ENCODE peak calls at places on chromosome 15, in eight cellular contexts. One of them, this sample, is unnamed.

GRCh38 chr15:64693134-64693533 is 82.3 kb downstream of the RBPMS2 start:
- DNase-seq in activated CD4-positive, alpha-beta T cell treated with anti-CD3 and anti-CD28 coated beads for 4 hours: no peak
- DNase-seq in neuronal stem cell: no peak
- DNase-seq in fibroblast of mammary gland: peak
- DNase-seq in fibroblast of lung: peak
- DNase-seq in type B pancreatic cell: no peak
- DNase-seq in NCI-H1105 treated with DMSO at 0.1 percent for 48 hours: no peak
- DNase-seq in stimulated activated CD8-positive, alpha-beta memory T cell treated with anti-CD3 and anti-CD28 coated beads, Interleukin-4, amount 100 ng/mL, for 48 hours: no peak
- DNase-seq in this sample: peak

GRCh38 chr15:88725305-88726220 is 77.7 kb upstream of the ACAN start:
- DNase-seq in activated CD4-positive, alpha-beta T cell treated with anti-CD3 and anti-CD28 coated beads for 4 hours: no peak
- DNase-seq in neuronal stem cell: no peak
- DNase-seq in fibroblast of mammary gland: no peak
- DNase-seq in fibroblast of lung: no peak
- DNase-seq in type B pancreatic cell: no peak
- DNase-seq in NCI-H1105 treated with DMSO at 0.1 percent for 48 hours: no peak
- DNase-seq in stimulated activated CD8-positive, alpha-beta memory T cell treated with anti-CD3 and anti-CD28 coated beads, Interleukin-4, amount 100 ng/mL, for 48 hours: no peak
- DNase-seq in this sample: no peak

GRCh38 chr15:65595960-65596359 is 15.0 kb downstream of the INTS14 start:
- DNase-seq in activated CD4-positive, alpha-beta T cell treated with anti-CD3 and anti-CD28 coated beads for 4 hours: peak
- DNase-seq in neuronal stem cell: no peak
- DNase-seq in fibroblast of mammary gland: peak
- DNase-seq in fibroblast of lung: no peak
- DNase-seq in type B pancreatic cell: no peak
- DNase-seq in NCI-H1105 treated with DMSO at 0.1 percent for 48 hours: peak
- DNase-seq in stimulated activated CD8-positive, alpha-beta memory T cell treated with anti-CD3 and anti-CD28 coated beads, Interleukin-4, amount 100 ng/mL, for 48 hours: no peak
- DNase-seq in this sample: no peak

GRCh38 chr15:34606545-34606944 is 23.1 kb upstream of the GOLGA8B start:
- DNase-seq in activated CD4-positive, alpha-beta T cell treated with anti-CD3 and anti-CD28 coated beads for 4 hours: no peak
- DNase-seq in neuronal stem cell: no peak
- DNase-seq in fibroblast of mammary gland: peak
- DNase-seq in fibroblast of lung: peak
- DNase-seq in type B pancreatic cell: no peak
- DNase-seq in NCI-H1105 treated with DMSO at 0.1 percent for 48 hours: no peak
- DNase-seq in stimulated activated CD8-positive, alpha-beta memory T cell treated with anti-CD3 and anti-CD28 coated beads, Interleukin-4, amount 100 ng/mL, for 48 hours: no peak
- DNase-seq in this sample: no peak

GRCh38 chr15:44194397-44195150 is 497 bp downstream of the FRMD5 start:
- DNase-seq in activated CD4-positive, alpha-beta T cell treated with anti-CD3 and anti-CD28 coated beads for 4 hours: peak
- DNase-seq in neuronal stem cell: peak
- DNase-seq in fibroblast of mammary gland: peak
- DNase-seq in fibroblast of lung: peak
- DNase-seq in type B pancreatic cell: peak
- DNase-seq in NCI-H1105 treated with DMSO at 0.1 percent for 48 hours: peak
- DNase-seq in stimulated activated CD8-positive, alpha-beta memory T cell treated with anti-CD3 and anti-CD28 coated beads, Interleukin-4, amount 100 ng/mL, for 48 hours: peak
- DNase-seq in this sample: peak

GRCh38 chr15:51076898-51077564 is 17.7 kb downstream of the TNFAIP8L3 start:
- DNase-seq in activated CD4-positive, alpha-beta T cell treated with anti-CD3 and anti-CD28 coated beads for 4 hours: no peak
- DNase-seq in neuronal stem cell: no peak
- DNase-seq in fibroblast of mammary gland: peak
- DNase-seq in fibroblast of lung: peak
- DNase-seq in type B pancreatic cell: no peak
- DNase-seq in NCI-H1105 treated with DMSO at 0.1 percent for 48 hours: no peak
- DNase-seq in stimulated activated CD8-positive, alpha-beta memory T cell treated with anti-CD3 and anti-CD28 coated beads, Interleukin-4, amount 100 ng/mL, for 48 hours: peak
- DNase-seq in this sample: no peak

GRCh38 chr15:73370151-73370550 is 1.4 kb upstream of the HCN4 start:
- DNase-seq in activated CD4-positive, alpha-beta T cell treated with anti-CD3 and anti-CD28 coated beads for 4 hours: no peak
- DNase-seq in neuronal stem cell: no peak
- DNase-seq in fibroblast of mammary gland: no peak
- DNase-seq in fibroblast of lung: no peak
- DNase-seq in type B pancreatic cell: no peak
- DNase-seq in NCI-H1105 treated with DMSO at 0.1 percent for 48 hours: no peak
- DNase-seq in stimulated activated CD8-positive, alpha-beta memory T cell treated with anti-CD3 and anti-CD28 coated beads, Interleukin-4, amount 100 ng/mL, for 48 hours: no peak
- DNase-seq in this sample: no peak

GRCh38 chr15:55846108-55846707 is 103.3 kb upstream of the PRTG start:
- DNase-seq in activated CD4-positive, alpha-beta T cell treated with anti-CD3 and anti-CD28 coated beads for 4 hours: peak
- DNase-seq in neuronal stem cell: peak
- DNase-seq in fibroblast of mammary gland: peak
- DNase-seq in fibroblast of lung: peak
- DNase-seq in type B pancreatic cell: no peak
- DNase-seq in NCI-H1105 treated with DMSO at 0.1 percent for 48 hours: peak
- DNase-seq in stimulated activated CD8-positive, alpha-beta memory T cell treated with anti-CD3 and anti-CD28 coated beads, Interleukin-4, amount 100 ng/mL, for 48 hours: peak
- DNase-seq in this sample: peak

GRCh38 chr15:25717116-25717755 is 145.9 kb downstream of the ATP10A start:
- DNase-seq in activated CD4-positive, alpha-beta T cell treated with anti-CD3 and anti-CD28 coated beads for 4 hours: no peak
- DNase-seq in neuronal stem cell: no peak
- DNase-seq in fibroblast of mammary gland: no peak
- DNase-seq in fibroblast of lung: peak
- DNase-seq in type B pancreatic cell: no peak
- DNase-seq in NCI-H1105 treated with DMSO at 0.1 percent for 48 hours: no peak
- DNase-seq in stimulated activated CD8-positive, alpha-beta memory T cell treated with anti-CD3 and anti-CD28 coated beads, Interleukin-4, amount 100 ng/mL, for 48 hours: no peak
- DNase-seq in this sample: no peak

GRCh38 chr15:69265347-69265955 is 33.3 kb upstream of the PAQR5 start:
- DNase-seq in activated CD4-positive, alpha-beta T cell treated with anti-CD3 and anti-CD28 coated beads for 4 hours: no peak
- DNase-seq in neuronal stem cell: no peak
- DNase-seq in fibroblast of mammary gland: peak
- DNase-seq in fibroblast of lung: peak
- DNase-seq in type B pancreatic cell: no peak
- DNase-seq in NCI-H1105 treated with DMSO at 0.1 percent for 48 hours: peak
- DNase-seq in stimulated activated CD8-positive, alpha-beta memory T cell treated with anti-CD3 and anti-CD28 coated beads, Interleukin-4, amount 100 ng/mL, for 48 hours: no peak
- DNase-seq in this sample: no peak

GRCh38 chr15:101641134-101641764 is 10.9 kb downstream of the TM2D3 start:
- DNase-seq in activated CD4-positive, alpha-beta T cell treated with anti-CD3 and anti-CD28 coated beads for 4 hours: peak
- DNase-seq in neuronal stem cell: peak
- DNase-seq in fibroblast of mammary gland: peak
- DNase-seq in fibroblast of lung: peak
- DNase-seq in type B pancreatic cell: peak
- DNase-seq in NCI-H1105 treated with DMSO at 0.1 percent for 48 hours: peak
- DNase-seq in stimulated activated CD8-positive, alpha-beta memory T cell treated with anti-CD3 and anti-CD28 coated beads, Interleukin-4, amount 100 ng/mL, for 48 hours: peak
- DNase-seq in this sample: peak

GRCh38 chr15:101597360-101597928 is 54.7 kb downstream of the TM2D3 start:
- DNase-seq in activated CD4-positive, alpha-beta T cell treated with anti-CD3 and anti-CD28 coated beads for 4 hours: no peak
- DNase-seq in neuronal stem cell: no peak
- DNase-seq in fibroblast of mammary gland: peak
- DNase-seq in fibroblast of lung: no peak
- DNase-seq in type B pancreatic cell: no peak
- DNase-seq in NCI-H1105 treated with DMSO at 0.1 percent for 48 hours: no peak
- DNase-seq in stimulated activated CD8-positive, alpha-beta memory T cell treated with anti-CD3 and anti-CD28 coated beads, Interleukin-4, amount 100 ng/mL, for 48 hours: no peak
- DNase-seq in this sample: no peak

GRCh38 chr15:78804391-78804792 is 6.9 kb downstream of the ADAMTS7 start:
- DNase-seq in activated CD4-positive, alpha-beta T cell treated with anti-CD3 and anti-CD28 coated beads for 4 hours: no peak
- DNase-seq in neuronal stem cell: no peak
- DNase-seq in fibroblast of mammary gland: no peak
- DNase-seq in fibroblast of lung: no peak
- DNase-seq in type B pancreatic cell: no peak
- DNase-seq in NCI-H1105 treated with DMSO at 0.1 percent for 48 hours: no peak
- DNase-seq in stimulated activated CD8-positive, alpha-beta memory T cell treated with anti-CD3 and anti-CD28 coated beads, Interleukin-4, amount 100 ng/mL, for 48 hours: no peak
- DNase-seq in this sample: no peak

GRCh38 chr15:83714888-83715287 is 61.0 kb downstream of the ADAMTSL3 start:
- DNase-seq in activated CD4-positive, alpha-beta T cell treated with anti-CD3 and anti-CD28 coated beads for 4 hours: no peak
- DNase-seq in neuronal stem cell: no peak
- DNase-seq in fibroblast of mammary gland: peak
- DNase-seq in fibroblast of lung: no peak
- DNase-seq in type B pancreatic cell: no peak
- DNase-seq in NCI-H1105 treated with DMSO at 0.1 percent for 48 hours: no peak
- DNase-seq in stimulated activated CD8-positive, alpha-beta memory T cell treated with anti-CD3 and anti-CD28 coated beads, Interleukin-4, amount 100 ng/mL, for 48 hours: no peak
- DNase-seq in this sample: no peak

GRCh38 chr15:20344601-20345400 is 196.8 kb downstream of the GOLGA6L6 start:
- DNase-seq in activated CD4-positive, alpha-beta T cell treated with anti-CD3 and anti-CD28 coated beads for 4 hours: no peak
- DNase-seq in neuronal stem cell: no peak
- DNase-seq in fibroblast of mammary gland: no peak
- DNase-seq in fibroblast of lung: no peak
- DNase-seq in type B pancreatic cell: peak
- DNase-seq in NCI-H1105 treated with DMSO at 0.1 percent for 48 hours: no peak
- DNase-seq in stimulated activated CD8-positive, alpha-beta memory T cell treated with anti-CD3 and anti-CD28 coated beads, Interleukin-4, amount 100 ng/mL, for 48 hours: no peak
- DNase-seq in this sample: no peak

GRCh38 chr15:27679621-27680521 is 419.2 kb downstream of the OCA2 start:
- DNase-seq in activated CD4-positive, alpha-beta T cell treated with anti-CD3 and anti-CD28 coated beads for 4 hours: no peak
- DNase-seq in neuronal stem cell: no peak
- DNase-seq in fibroblast of mammary gland: no peak
- DNase-seq in fibroblast of lung: peak
- DNase-seq in type B pancreatic cell: no peak
- DNase-seq in NCI-H1105 treated with DMSO at 0.1 percent for 48 hours: peak
- DNase-seq in stimulated activated CD8-positive, alpha-beta memory T cell treated with anti-CD3 and anti-CD28 coated beads, Interleukin-4, amount 100 ng/mL, for 48 hours: no peak
- DNase-seq in this sample: no peak

GRCh38 chr15:95227235-95227634 is 995.9 kb downstream of the MCTP2 start:
- DNase-seq in activated CD4-positive, alpha-beta T cell treated with anti-CD3 and anti-CD28 coated beads for 4 hours: no peak
- DNase-seq in neuronal stem cell: no peak
- DNase-seq in fibroblast of mammary gland: no peak
- DNase-seq in fibroblast of lung: no peak
- DNase-seq in type B pancreatic cell: no peak
- DNase-seq in NCI-H1105 treated with DMSO at 0.1 percent for 48 hours: no peak
- DNase-seq in stimulated activated CD8-positive, alpha-beta memory T cell treated with anti-CD3 and anti-CD28 coated beads, Interleukin-4, amount 100 ng/mL, for 48 hours: no peak
- DNase-seq in this sample: no peak

GRCh38 chr15:70025413-70026296 is 72.1 kb downstream of the TLE3 start:
- DNase-seq in activated CD4-positive, alpha-beta T cell treated with anti-CD3 and anti-CD28 coated beads for 4 hours: no peak
- DNase-seq in neuronal stem cell: no peak
- DNase-seq in fibroblast of mammary gland: no peak
- DNase-seq in fibroblast of lung: no peak
- DNase-seq in type B pancreatic cell: no peak
- DNase-seq in NCI-H1105 treated with DMSO at 0.1 percent for 48 hours: no peak
- DNase-seq in stimulated activated CD8-positive, alpha-beta memory T cell treated with anti-CD3 and anti-CD28 coated beads, Interleukin-4, amount 100 ng/mL, for 48 hours: no peak
- DNase-seq in this sample: no peak

GRCh38 chr15:74343127-74343796 is 24.2 kb downstream of the CYP11A1 start:
- DNase-seq in activated CD4-positive, alpha-beta T cell treated with anti-CD3 and anti-CD28 coated beads for 4 hours: no peak
- DNase-seq in neuronal stem cell: no peak
- DNase-seq in fibroblast of mammary gland: no peak
- DNase-seq in fibroblast of lung: no peak
- DNase-seq in type B pancreatic cell: no peak
- DNase-seq in NCI-H1105 treated with DMSO at 0.1 percent for 48 hours: no peak
- DNase-seq in stimulated activated CD8-positive, alpha-beta memory T cell treated with anti-CD3 and anti-CD28 coated beads, Interleukin-4, amount 100 ng/mL, for 48 hours: no peak
- DNase-seq in this sample: no peak

GRCh38 chr15:93247466-93248121 is 158.6 kb upstream of the RGMA start:
- DNase-seq in activated CD4-positive, alpha-beta T cell treated with anti-CD3 and anti-CD28 coated beads for 4 hours: no peak
- DNase-seq in neuronal stem cell: no peak
- DNase-seq in fibroblast of mammary gland: no peak
- DNase-seq in fibroblast of lung: no peak
- DNase-seq in type B pancreatic cell: no peak
- DNase-seq in NCI-H1105 treated with DMSO at 0.1 percent for 48 hours: no peak
- DNase-seq in stimulated activated CD8-positive, alpha-beta memory T cell treated with anti-CD3 and anti-CD28 coated beads, Interleukin-4, amount 100 ng/mL, for 48 hours: no peak
- DNase-seq in this sample: no peak

GRCh38 chr15:85554852-85555521 is 174.6 kb downstream of the AKAP13 start:
- DNase-seq in activated CD4-positive, alpha-beta T cell treated with anti-CD3 and anti-CD28 coated beads for 4 hours: no peak
- DNase-seq in neuronal stem cell: no peak
- DNase-seq in fibroblast of mammary gland: no peak
- DNase-seq in fibroblast of lung: no peak
- DNase-seq in type B pancreatic cell: no peak
- DNase-seq in NCI-H1105 treated with DMSO at 0.1 percent for 48 hours: no peak
- DNase-seq in stimulated activated CD8-positive, alpha-beta memory T cell treated with anti-CD3 and anti-CD28 coated beads, Interleukin-4, amount 100 ng/mL, for 48 hours: no peak
- DNase-seq in this sample: no peak

GRCh38 chr15:79160211-79160610 is 69.6 kb upstream of the RASGRF1 start:
- DNase-seq in activated CD4-positive, alpha-beta T cell treated with anti-CD3 and anti-CD28 coated beads for 4 hours: no peak
- DNase-seq in neuronal stem cell: no peak
- DNase-seq in fibroblast of mammary gland: peak
- DNase-seq in fibroblast of lung: no peak
- DNase-seq in type B pancreatic cell: no peak
- DNase-seq in NCI-H1105 treated with DMSO at 0.1 percent for 48 hours: no peak
- DNase-seq in stimulated activated CD8-positive, alpha-beta memory T cell treated with anti-CD3 and anti-CD28 coated beads, Interleukin-4, amount 100 ng/mL, for 48 hours: no peak
- DNase-seq in this sample: no peak

GRCh38 chr15:75718326-75718725 is 5.7 kb upstream of the CSPG4 start:
- DNase-seq in activated CD4-positive, alpha-beta T cell treated with anti-CD3 and anti-CD28 coated beads for 4 hours: no peak
- DNase-seq in neuronal stem cell: no peak
- DNase-seq in fibroblast of mammary gland: peak
- DNase-seq in fibroblast of lung: peak
- DNase-seq in type B pancreatic cell: no peak
- DNase-seq in NCI-H1105 treated with DMSO at 0.1 percent for 48 hours: no peak
- DNase-seq in stimulated activated CD8-positive, alpha-beta memory T cell treated with anti-CD3 and anti-CD28 coated beads, Interleukin-4, amount 100 ng/mL, for 48 hours: no peak
- DNase-seq in this sample: peak

GRCh38 chr15:57541805-57542504 is 49.7 kb upstream of the MYZAP start:
- DNase-seq in activated CD4-positive, alpha-beta T cell treated with anti-CD3 and anti-CD28 coated beads for 4 hours: peak
- DNase-seq in neuronal stem cell: peak
- DNase-seq in fibroblast of mammary gland: peak
- DNase-seq in fibroblast of lung: peak
- DNase-seq in type B pancreatic cell: no peak
- DNase-seq in NCI-H1105 treated with DMSO at 0.1 percent for 48 hours: peak
- DNase-seq in stimulated activated CD8-positive, alpha-beta memory T cell treated with anti-CD3 and anti-CD28 coated beads, Interleukin-4, amount 100 ng/mL, for 48 hours: peak
- DNase-seq in this sample: peak

GRCh38 chr15:48388017-48388936 is 57.0 kb downstream of the DUT start:
- DNase-seq in activated CD4-positive, alpha-beta T cell treated with anti-CD3 and anti-CD28 coated beads for 4 hours: no peak
- DNase-seq in neuronal stem cell: no peak
- DNase-seq in fibroblast of mammary gland: peak
- DNase-seq in fibroblast of lung: peak
- DNase-seq in type B pancreatic cell: no peak
- DNase-seq in NCI-H1105 treated with DMSO at 0.1 percent for 48 hours: no peak
- DNase-seq in stimulated activated CD8-positive, alpha-beta memory T cell treated with anti-CD3 and anti-CD28 coated beads, Interleukin-4, amount 100 ng/mL, for 48 hours: no peak
- DNase-seq in this sample: no peak

This sample was measured in HFFc6.